ENCODE peak calls at places on chromosomes 1 and 21, in six cellular contexts. J is mammary epithelial cell, K is PC-3, X is K562, E is neural progenitor cell, R is GM23338. N is an unnamed sample.

GRCh38 chr1:233759665-233760064 is 144.8 kb upstream of the SLC35F3 start:
- DNase-seq in J (peak; percentile 34), K (peak; percentile 58), X (no peak), E (no peak), R (no peak), N (no peak)

GRCh38 chr1:47181955-47182680 is 7.7 kb downstream of the PDZK1IP1 start:
- DNase-seq in J (peak; percentile 47), K (peak; percentile 34), X (peak; percentile 90), E (no peak), R (no peak), N (no peak)

GRCh38 chr21:45336870-45337269 is 49.2 kb upstream of the POFUT2 start:
- DNase-seq in J (no peak), K (peak; percentile 15), X (no peak), E (peak; percentile 43), R (peak; percentile 65), N (no peak)

GRCh38 chr21:33543505-33544129 is 779 bp downstream of the SON start:
- DNase-seq in J (no peak), K (peak; percentile 47), X (peak; percentile 90), E (peak; percentile 87), R (no peak), N (no peak)

GRCh38 chr21:36544545-36544944 is 64.6 kb upstream of the CLDN14 start:
- DNase-seq in J (no peak), K (no peak), X (no peak), E (no peak), R (no peak), N (no peak)

GRCh38 chr1:26786437-26787380 is 1.0 kb upstream of the PIGV start:
- DNase-seq in J (peak; percentile 46), K (peak; percentile 39), X (peak; percentile 98), E (peak; percentile 72), R (peak; percentile 69), N (peak; percentile 76)

GRCh38 chr1:57637155-57637554 is 213.3 kb upstream of the DAB1 start:
- DNase-seq in J (no peak), K (no peak), X (no peak), E (no peak), R (no peak), N (no peak)

GRCh38 chr1:228964178-228964819 is 229.0 kb downstream of the RHOU start:
- DNase-seq in J (no peak), K (peak; percentile 27), X (no peak), E (no peak), R (no peak), N (peak; percentile 84)

GRCh38 chr1:108704501-108704900 is 8.2 kb upstream of the FNDC7 start:
- DNase-seq in J (peak; percentile 76), K (peak; percentile 78), X (no peak), E (no peak), R (no peak), N (peak; percentile 19)

GRCh38 chr1:145886390-145886789 is 724 bp upstream of the ANKRD35 start:
- DNase-seq in J (no peak), K (no peak), X (peak; percentile 34), E (no peak), R (peak; percentile 23), N (no peak)

GRCh38 chr1:109784551-109785252 is 21.0 kb upstream of the EPS8L3 start:
- DNase-seq in J (no peak), K (no peak), X (no peak), E (no peak), R (no peak), N (no peak)

GRCh38 chr1:101288491-101288944 is 51.7 kb downstream of the S1PR1 start:
- DNase-seq in J (peak; percentile 80), K (peak; percentile 97), X (peak; percentile 81), E (peak; percentile 83), R (peak; percentile 78), N (peak; percentile 92)

GRCh38 chr1:224496826-224497225 is 62.2 kb upstream of the WDR26 start:
- DNase-seq in J (no peak), K (no peak), X (no peak), E (no peak), R (no peak), N (no peak)

GRCh38 chr1:158117854-158118691 is 62.6 kb upstream of the CD1D start:
- DNase-seq in J (no peak), K (peak; percentile 32), X (peak; percentile 63), E (peak; percentile 77), R (peak; percentile 93), N (peak; percentile 80)

GRCh38 chr1:42844592-42845140 is 1.7 kb upstream of the ZNF691 start:
- DNase-seq in J (peak; percentile 19), K (no peak), X (peak; percentile 64), E (no peak), R (no peak), N (no peak)

GRCh38 chr1:163047951-163048659 is 21.1 kb upstream of the RGS4 start:
- DNase-seq in J (peak; percentile 26), K (no peak), X (no peak), E (no peak), R (no peak), N (no peak)

GRCh38 chr1:156014829-156015228 is 5.9 kb downstream of the SSR2 start:
- DNase-seq in J (no peak), K (no peak), X (no peak), E (no peak), R (peak; percentile 58), N (no peak)

GRCh38 chr21:28742527-28742926 is 250.2 kb downstream of the LTN1 start:
- DNase-seq in J (peak; percentile 34), K (peak; percentile 75), X (no peak), E (no peak), R (no peak), N (no peak)

GRCh38 chr1:207821464-207822045 is 69.7 kb downstream of the CD46 start:
- DNase-seq in J (no peak), K (no peak), X (no peak), E (no peak), R (no peak), N (no peak)

GRCh38 chr1:207817778-207818751 is 66.2 kb downstream of the CD46 start:
- DNase-seq in J (no peak), K (no peak), X (peak; percentile 86), E (no peak), R (no peak), N (no peak)

GRCh38 chr1:207817166-207817565 is 65.3 kb downstream of the CD46 start:
- DNase-seq in J (no peak), K (no peak), X (no peak), E (no peak), R (no peak), N (no peak)

GRCh38 chr1:207820568-207821463 is 69.0 kb downstream of the CD46 start:
- DNase-seq in J (no peak), K (no peak), X (no peak), E (no peak), R (no peak), N (no peak)

DNA sequence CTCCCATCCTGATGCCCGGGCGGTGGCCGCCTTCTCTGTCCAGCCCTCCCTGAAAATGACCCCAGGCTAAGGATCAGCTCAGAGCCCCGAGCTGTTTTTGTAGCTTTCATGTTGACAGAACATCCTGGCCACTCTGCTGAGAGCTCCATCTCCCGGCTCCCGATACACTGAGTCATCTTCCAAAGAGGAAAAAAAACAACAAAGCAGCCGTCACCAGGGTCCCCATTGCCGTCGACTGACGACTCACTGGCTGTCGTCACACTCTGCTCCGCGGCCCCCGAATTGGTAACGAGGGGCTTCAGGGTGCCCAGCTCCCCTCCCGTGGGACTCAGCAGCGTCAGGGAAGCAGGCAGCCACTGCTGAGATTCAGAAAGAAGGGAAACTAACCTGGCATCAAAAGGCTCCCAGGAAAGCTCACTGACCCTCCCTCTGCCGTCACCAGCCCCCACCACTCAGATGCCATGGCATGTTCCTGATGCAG is 67.2 kb downstream of the CD46 start:
- DNase-seq in J (no peak), K (peak; percentile 74), X (no peak), E (no peak), R (no peak), N (peak; percentile 18)
- H3K4me1 ChIP-seq in J (peaks cover 18% of the 10 kb centered on the region), K (peaks cover 34% of the 10 kb centered on the region), X (peaks cover 42% of the 10 kb centered on the region), E (no peaks in the 10 kb centered on the region), R (no peaks in the 10 kb centered on the region), N (peaks cover 4% of the 10 kb centered on the region)

DNA sequence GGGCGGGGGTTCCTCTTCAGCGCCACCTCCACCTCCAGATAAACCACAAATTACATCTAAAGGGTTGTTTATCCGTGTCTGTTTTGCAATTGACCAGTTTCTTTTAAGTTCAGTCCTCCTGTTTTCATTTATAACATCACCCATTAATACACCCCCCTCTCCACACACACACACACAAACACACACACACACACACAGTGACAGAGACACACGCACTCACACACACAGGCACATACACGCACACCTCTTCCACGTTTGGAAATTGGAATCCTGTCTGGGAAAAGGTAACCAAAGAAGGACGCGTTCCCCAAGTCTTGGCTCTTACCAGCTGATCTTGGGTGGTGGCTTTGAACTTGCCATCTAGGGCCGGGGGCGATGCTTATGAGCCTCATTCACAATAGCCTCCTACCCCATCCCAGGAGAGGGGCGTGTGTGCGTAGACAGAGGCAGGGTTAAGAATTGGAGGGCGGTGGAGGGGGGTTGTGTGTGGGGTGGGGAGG is 442 bp upstream of the CSMD2 start:
- DNase-seq in J (no peak), K (no peak), X (no peak), E (peak; percentile 32), R (peak; percentile 71), N (no peak)
- TF ChIP-seq EZH2 in J (peak; percentile 63), K (no peak), X (no peak), E (no peak), R (no peak), N (no peak)

GRCh38 chr21:46399686-46400085 is 59.0 kb upstream of the DIP2A start:
- DNase-seq in J (peak; percentile 24), K (no peak), X (no peak), E (no peak), R (no peak), N (no peak)
- H3K36me3 ChIP-seq in J (peaks cover 21% of the 10 kb centered on the region), K (peaks cover 27% of the 10 kb centered on the region), X (peaks cover 64% of the 10 kb centered on the region), E (no peaks in the 10 kb centered on the region), R (peaks cover 8% of the 10 kb centered on the region), N (no peaks in the 10 kb centered on the region)

GRCh38 chr1:212514056-212514614 is 81.4 kb downstream of the NENF start:
- DNase-seq in J (peak; percentile 53), K (peak; percentile 95), X (peak; percentile 77), E (no peak), R (peak; percentile 40), N (no peak)

GRCh38 chr1:212512731-212513559 is 80.2 kb downstream of the NENF start:
- DNase-seq in J (no peak), K (peak; percentile 90), X (no peak), E (no peak), R (no peak), N (no peak)

GRCh38 chr1:212513586-212513985 is 80.9 kb downstream of the NENF start:
- DNase-seq in J (no peak), K (no peak), X (no peak), E (no peak), R (no peak), N (no peak)

GRCh38 chr1:212515329-212515760 is 82.6 kb downstream of the NENF start:
- DNase-seq in J (no peak), K (no peak), X (no peak), E (peak; percentile 80), R (peak; percentile 52), N (no peak)

GRCh38 chr1:212514782-212515181 is 82.1 kb downstream of the NENF start:
- DNase-seq in J (no peak), K (no peak), X (no peak), E (peak; percentile 52), R (peak; percentile 69), N (peak; percentile 53)
- H3K4me1 ChIP-seq in J (peaks cover 11% of the 10 kb centered on the region), K (peaks cover 19% of the 10 kb centered on the region), X (peaks cover 8% of the 10 kb centered on the region), E (peaks cover 22% of the 10 kb centered on the region), R (peaks cover 4% of the 10 kb centered on the region), N (peaks cover 14% of the 10 kb centered on the region)

N was measured in hepatocyte.